ENCODE peak calls at places on chromosomes 1 and 21, in ten cellular contexts. G, A, C, Y, R, I, U, O, W and N are unnamed samples.

GRCh38 chr1:164180824-164181223 is 378.2 kb upstream of the PBX1 start:
- DNase-seq in G (no peak), A (no peak), C (no peak), Y (no peak), R (no peak), I (no peak), U (no peak), O (no peak), W (no peak), N (no peak)

GRCh38 chr1:219505886-219506285 is 107.0 kb downstream of the ZC3H11B start:
- DNase-seq in G (no peak), A (no peak), C (no peak), Y (peak; percentile 23), R (no peak), I (no peak), U (no peak), O (peak; percentile 36), W (no peak), N (no peak)

GRCh38 chr1:222547260-222547614 is 667 bp downstream of the HHIPL2 start:
- DNase-seq in G (no peak), A (no peak), C (no peak), Y (no peak), R (no peak), I (no peak), U (no peak), O (no peak), W (no peak), N (no peak)

GRCh38 chr1:93613895-93614294 is 67.7 kb downstream of the BCAR3 start:
- DNase-seq in G (no peak), A (peak; percentile 61), C (no peak), Y (no peak), R (no peak), I (no peak), U (no peak), O (no peak), W (no peak), N (no peak)

GRCh38 chr1:93775224-93775623 is 93.6 kb upstream of the BCAR3 start:
- DNase-seq in G (no peak), A (no peak), C (no peak), Y (peak; percentile 71), R (no peak), I (no peak), U (no peak), O (peak; percentile 41), W (no peak), N (no peak)

GRCh38 chr1:206070627-206071304 is 17.8 kb downstream of the RHEX start:
- DNase-seq in G (no peak), A (no peak), C (no peak), Y (no peak), R (no peak), I (no peak), U (no peak), O (no peak), W (no peak), N (no peak)

GRCh38 chr1:165481820-165482532 is 37.0 kb upstream of the RXRG start:
- DNase-seq in G (peak; percentile 0), A (peak; percentile 53), C (peak; percentile 18), Y (peak; percentile 96), R (peak; percentile 76), I (no peak), U (no peak), O (peak; percentile 97), W (no peak), N (peak; percentile 66)

GRCh38 chr1:221829327-221830011 is 87.6 kb upstream of the DUSP10 start:
- DNase-seq in G (peak; percentile 46), A (no peak), C (no peak), Y (peak; percentile 94), R (peak; percentile 86), I (no peak), U (no peak), O (peak; percentile 98), W (no peak), N (peak; percentile 61)

GRCh38 chr1:1013922-1014617 is 773 bp downstream of the ISG15 start:
- DNase-seq in G (no peak), A (peak; percentile 49), C (peak; percentile 22), Y (peak; percentile 17), R (no peak), I (no peak), U (no peak), O (peak; percentile 57), W (no peak), N (peak; percentile 79)

GRCh38 chr1:19758227-19758830 is 41.4 kb downstream of the TMCO4 start:
- DNase-seq in G (no peak), A (no peak), C (no peak), Y (peak; percentile 76), R (peak; percentile 67), I (no peak), U (no peak), O (peak; percentile 91), W (no peak), N (peak; percentile 27)

GRCh38 chr1:206912445-206913095 is 9.2 kb downstream of the FCMR start:
- DNase-seq in G (no peak), A (peak; percentile 50), C (peak; percentile 52), Y (peak; percentile 75), R (peak; percentile 82), I (peak; percentile 89), U (peak; percentile 60), O (peak; percentile 85), W (no peak), N (peak; percentile 68)

GRCh38 chr1:6322161-6322560 is 61.3 kb upstream of the GPR153 start:
- DNase-seq in G (no peak), A (no peak), C (no peak), Y (no peak), R (no peak), I (no peak), U (no peak), O (no peak), W (no peak), N (no peak)

GRCh38 chr21:28781602-28782274 is 210.9 kb downstream of the LTN1 start:
- DNase-seq in G (no peak), A (no peak), C (no peak), Y (peak; percentile 2), R (peak; percentile 41), I (no peak), U (no peak), O (peak; percentile 51), W (no peak), N (peak; percentile 39)